ENCODE peak calls at places on chromosome 7, in eight cellular contexts. G, I, X, Z, S, P, O and W are unnamed samples.

GRCh38 chr7:146926833-146927232 is 810.2 kb downstream of the CNTNAP2 start:
- DNase-seq in G (no peak), I (no peak), X (no peak), Z (no peak), S (no peak), P (no peak), O (no peak), W (no peak)

GRCh38 chr7:691361-692045 is 35.0 kb upstream of the DNAAF5 start:
- DNase-seq in G (no peak), I (no peak), X (no peak), Z (no peak), S (no peak), P (no peak), O (no peak), W (no peak)

GRCh38 chr7:144834516-144835165 is 1.2 kb downstream of the TPK1 start:
- DNase-seq in G (peak), I (no peak), X (peak), Z (no peak), S (no peak), P (peak), O (peak), W (no peak)

GRCh38 chr7:152673902-152674301 is 2.0 kb downstream of the XRCC2 start:
- DNase-seq in G (no peak), I (no peak), X (peak), Z (no peak), S (no peak), P (no peak), O (no peak), W (no peak)

GRCh38 chr7:29807179-29807841 is 1.0 kb downstream of the WIPF3 start:
- DNase-seq in G (no peak), I (no peak), X (no peak), Z (no peak), S (no peak), P (peak), O (peak), W (no peak)

GRCh38 chr7:155555116-155555695 is 8.8 kb upstream of the CNPY1 start:
- DNase-seq in G (no peak), I (no peak), X (no peak), Z (no peak), S (no peak), P (no peak), O (no peak), W (no peak)

GRCh38 chr7:86091369-86091768 is 552.3 kb upstream of the GRM3 start:
- DNase-seq in G (no peak), I (no peak), X (no peak), Z (no peak), S (no peak), P (no peak), O (no peak), W (no peak)

GRCh38 chr7:148699024-148699771 is 495 bp downstream of the CUL1 start:
- DNase-seq in G (peak), I (peak), X (peak), Z (peak), S (peak), P (peak), O (peak), W (peak)

GRCh38 chr7:155702616-155703015 is 58.2 kb downstream of the RBM33 start:
- DNase-seq in G (peak), I (peak), X (no peak), Z (peak), S (no peak), P (no peak), O (no peak), W (no peak)

GRCh38 chr7:41328544-41328943 is 374.3 kb downstream of the INHBA start:
- DNase-seq in G (no peak), I (peak), X (no peak), Z (no peak), S (no peak), P (no peak), O (no peak), W (peak)

GRCh38 chr7:101466871-101467270 is 104.2 kb downstream of the COL26A1 start:
- DNase-seq in G (no peak), I (peak), X (no peak), Z (no peak), S (no peak), P (no peak), O (no peak), W (no peak)

GRCh38 chr7:6012355-6013104 is 3.5 kb downstream of the AIMP2 start:
- DNase-seq in G (peak), I (no peak), X (peak), Z (no peak), S (no peak), P (peak), O (no peak), W (peak)

GRCh38 chr7:25894902-25895791 is 256.9 kb upstream of the NFE2L3 start:
- DNase-seq in G (peak), I (no peak), X (peak), Z (peak), S (no peak), P (peak), O (peak), W (no peak)

GRCh38 chr7:22361795-22362194 is 4.8 kb upstream of the RAPGEF5 start:
- DNase-seq in G (peak), I (no peak), X (no peak), Z (peak), S (no peak), P (peak), O (no peak), W (no peak)

GRCh38 chr7:138842111-138842510 is 44.1 kb upstream of the ATP6V0A4 start:
- DNase-seq in G (peak), I (peak), X (no peak), Z (peak), S (no peak), P (no peak), O (no peak), W (peak)

GRCh38 chr7:112045222-112045621 is 161.0 kb downstream of the DOCK4 start:
- DNase-seq in G (no peak), I (no peak), X (no peak), Z (no peak), S (no peak), P (no peak), O (no peak), W (no peak)

GRCh38 chr7:84384417-84384816 is 189.8 kb upstream of the SEMA3A start:
- DNase-seq in G (peak), I (no peak), X (no peak), Z (no peak), S (no peak), P (no peak), O (no peak), W (no peak)

GRCh38 chr7:36600314-36600682 is 124.0 kb downstream of the AOAH start:
- DNase-seq in G (no peak), I (no peak), X (peak), Z (no peak), S (no peak), P (no peak), O (no peak), W (no peak)

GRCh38 chr7:155533120-155533826 is 13.1 kb downstream of the CNPY1 start:
- DNase-seq in G (no peak), I (no peak), X (no peak), Z (no peak), S (peak), P (no peak), O (peak), W (no peak)

GRCh38 chr7:74519395-74519794 is 65.7 kb downstream of the GTF2IRD1 start:
- DNase-seq in G (no peak), I (no peak), X (no peak), Z (no peak), S (no peak), P (no peak), O (no peak), W (no peak)

GRCh38 chr7:143385891-143386781 is 5.0 kb downstream of the ZYX start:
- DNase-seq in G (peak), I (peak), X (no peak), Z (no peak), S (peak), P (no peak), O (no peak), W (no peak)

GRCh38 chr7:142542938-142543337 is 206.3 kb upstream of the PRSS1 start:
- DNase-seq in G (peak), I (peak), X (no peak), Z (no peak), S (no peak), P (no peak), O (no peak), W (peak)

GRCh38 chr7:23012186-23012585 is 1.7 kb downstream of the HYCC1 start:
- DNase-seq in G (no peak), I (no peak), X (no peak), Z (no peak), S (no peak), P (no peak), O (no peak), W (no peak)

GRCh38 chr7:66467887-66468286 is 160.8 kb upstream of the KCTD7 start:
- DNase-seq in G (no peak), I (no peak), X (no peak), Z (no peak), S (no peak), P (no peak), O (no peak), W (no peak)

GRCh38 chr7:113078321-113078720 is 8.3 kb downstream of the GPR85 start:
- DNase-seq in G (no peak), I (no peak), X (no peak), Z (no peak), S (no peak), P (no peak), O (no peak), W (no peak)

GRCh38 chr7:139112316-139112715 is 2.8 kb upstream of the ZC3HAV1 start:
- DNase-seq in G (no peak), I (no peak), X (no peak), Z (no peak), S (no peak), P (no peak), O (no peak), W (no peak)

GRCh38 chr7:37424532-37424931 is 24.1 kb downstream of the ELMO1 start:
- DNase-seq in G (no peak), I (no peak), X (no peak), Z (no peak), S (no peak), P (no peak), O (no peak), W (no peak)

GRCh38 chr7:103123529-103123928 is 25.4 kb downstream of the NAPEPLD start:
- DNase-seq in G (no peak), I (no peak), X (no peak), Z (no peak), S (no peak), P (no peak), O (no peak), W (no peak)

GRCh38 chr7:108251700-108252099 is 121.5 kb upstream of the LAMB4 start:
- DNase-seq in G (peak), I (no peak), X (no peak), Z (no peak), S (no peak), P (no peak), O (no peak), W (no peak)

GRCh38 chr7:134276951-134277350 is 39.8 kb downstream of the SLC35B4 start:
- DNase-seq in G (no peak), I (no peak), X (no peak), Z (no peak), S (no peak), P (no peak), O (no peak), W (no peak)

GRCh38 chr7:106057962-106058901 is 53.9 kb downstream of the SYPL1 start:
- DNase-seq in G (no peak), I (no peak), X (peak), Z (peak), S (no peak), P (peak), O (no peak), W (no peak)

DNA sequence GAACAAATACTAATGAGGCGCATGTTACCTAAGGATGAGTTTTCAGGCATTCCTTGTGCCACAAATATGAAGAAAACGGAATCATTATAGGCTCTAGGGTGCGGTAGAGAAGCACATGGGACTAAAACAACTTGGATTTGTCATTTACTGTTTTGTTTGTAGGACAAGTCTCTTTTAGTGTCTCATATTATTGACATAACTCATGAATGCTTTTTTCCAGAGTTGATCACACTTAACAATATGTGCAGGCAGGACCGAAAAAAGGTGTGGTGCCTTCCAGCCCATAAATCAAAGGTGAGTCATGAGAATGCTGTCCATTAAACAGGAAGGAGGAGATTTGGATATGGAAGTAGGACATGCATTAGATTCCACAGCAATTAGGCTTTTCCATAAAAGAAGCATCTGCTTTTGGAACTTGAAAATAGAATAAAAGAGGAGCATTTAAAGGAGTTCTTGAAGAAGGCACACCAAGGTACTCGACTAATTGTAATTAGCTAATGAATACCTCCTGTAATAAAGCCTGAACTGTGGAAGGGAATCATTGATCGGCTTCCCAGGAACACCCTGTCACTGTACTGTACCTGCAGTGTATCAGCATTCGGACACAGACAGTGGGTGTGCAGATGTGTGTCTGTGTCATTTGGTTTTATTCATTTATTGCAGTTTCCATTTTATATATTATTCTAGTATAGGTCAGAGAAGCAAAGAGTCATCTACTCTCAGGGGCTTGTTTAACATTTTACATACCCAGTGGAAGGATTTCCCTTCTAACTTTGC is 119.7 kb upstream of the KLF14 start:
- DNase-seq in G (peak), I (peak), X (no peak), Z (peak), S (no peak), P (peak), O (no peak), W (peak)
- TF ChIP-seq CTCF in G (no peak), I (no peak), X (no peak), Z (no peak), S (no peak), P (no peak), O (peak), W (peak)

GRCh38 chr7:140397784-140398750 is at the start of gene SLC37A3:
- DNase-seq in G (peak), I (peak), X (peak), Z (peak), S (peak), P (peak), O (peak), W (peak)
- TF ChIP-seq CTCF in G (no peak), I (no peak), X (peak), Z (no peak), S (peak), P (no peak), O (peak), W (peak)

GRCh38 chr7:132249591-132249971 is 326.7 kb downstream of the PLXNA4 start:
- DNase-seq in G (peak), I (no peak), X (no peak), Z (no peak), S (no peak), P (peak), O (peak), W (no peak)
- TF ChIP-seq CTCF in G (no peak), I (no peak), X (no peak), Z (no peak), S (peak), P (no peak), O (peak), W (peak)

DNA sequence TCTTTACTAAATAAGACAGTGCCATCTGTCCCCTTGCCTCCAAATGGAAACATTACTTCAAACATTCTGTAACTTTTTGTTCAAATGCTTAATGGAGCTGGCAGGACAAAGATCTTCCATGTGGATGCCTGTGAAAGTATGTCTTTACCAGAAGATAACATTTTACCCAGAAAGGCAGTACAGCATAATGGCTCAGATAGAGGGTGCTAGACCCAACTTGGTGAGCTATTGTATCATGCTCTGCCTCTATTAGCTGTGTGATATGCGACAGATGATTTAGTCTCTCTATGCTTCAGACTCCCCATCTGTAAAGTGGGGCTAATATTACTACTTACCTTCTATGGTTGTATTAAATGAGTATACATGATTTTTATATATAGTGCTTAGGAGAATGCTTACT is 8.8 kb upstream of the SMKR1 start:
- DNase-seq in G (peak), I (no peak), X (no peak), Z (no peak), S (no peak), P (no peak), O (no peak), W (peak)
- TF ChIP-seq CTCF in G (peak), I (peak), X (no peak), Z (no peak), S (peak), P (no peak), O (peak), W (peak)